ENCODE peak calls at places on chromosomes 12 and 14, in five cellular contexts. P is heart right ventricle, H is Panc1, M is neuronal stem cell, E is tibial artery. I is an unnamed sample. For H3K4me1, the result is how much of the 10 kb centered on the place peaks cover.

GRCh38 chr14:50943943-50944646 is at the start of gene PYGL:
- DNase-seq in P (peak), H (no peak), M (peak), E (peak), I (no peak)

GRCh38 chr12:57085999-57086950 is 2.6 kb upstream of the NAB2 start:
- DNase-seq in P (peak), H (no peak), M (peak), E (peak), I (no peak)

GRCh38 chr12:14417717-14418116 is 52.2 kb downstream of the ATF7IP start:
- DNase-seq in P (peak), H (no peak), M (peak), E (peak), I (peak)

GRCh38 chr14:65788876-65789859 is 376.6 kb downstream of the FUT8 start:
- DNase-seq in P (no peak), H (no peak), M (no peak), E (no peak), I (no peak)

GRCh38 chr14:85248881-85249635 is 280.9 kb upstream of the FLRT2 start:
- DNase-seq in P (no peak), H (no peak), M (no peak), E (peak), I (no peak)

GRCh38 chr14:93537962-93538361 is 107.2 kb downstream of the UNC79 start:
- DNase-seq in P (no peak), H (no peak), M (no peak), E (no peak), I (no peak)

GRCh38 chr12:108773798-108774788 is 42.8 kb upstream of the CORO1C start:
- DNase-seq in P (peak), H (no peak), M (no peak), E (peak), I (no peak)

GRCh38 chr14:74881425-74882102 is at the start of gene DLST:
- DNase-seq in P (peak), H (no peak), M (peak), E (peak), I (peak)

GRCh38 chr14:93751946-93752660 is 36.2 kb downstream of the PRIMA1 start:
- DNase-seq in P (no peak), H (no peak), M (no peak), E (no peak), I (no peak)

GRCh38 chr14:68373847-68374582 is 418.9 kb downstream of the ZFP36L1 start:
- DNase-seq in P (no peak), H (no peak), M (no peak), E (no peak), I (no peak)
- H3K4me3 ChIP-seq in P (no peak), H (no peak), M (no peak), E (no peak), I (no peak)

GRCh38 chr12:111766608-111767361 is at the start of gene ALDH2:
- DNase-seq in P (peak), H (no peak), M (peak), E (peak), I (no peak)

GRCh38 chr12:111773801-111774551 is 7.2 kb downstream of the ALDH2 start:
- DNase-seq in P (peak), H (no peak), M (no peak), E (peak), I (no peak)

GRCh38 chr12:111768159-111768895 is 1.6 kb downstream of the ALDH2 start:
- DNase-seq in P (no peak), H (no peak), M (no peak), E (no peak), I (no peak)

GRCh38 chr12:111767362-111768158 is 827 bp downstream of the ALDH2 start:
- DNase-seq in P (peak), H (no peak), M (no peak), E (no peak), I (no peak)

GRCh38 chr12:111769599-111769998 is 2.9 kb downstream of the ALDH2 start:
- DNase-seq in P (no peak), H (no peak), M (no peak), E (no peak), I (no peak)
- H3K4me1 ChIP-seq in P (half or more), H (under half), M (under half), E (half or more), I (under half)

DNA sequence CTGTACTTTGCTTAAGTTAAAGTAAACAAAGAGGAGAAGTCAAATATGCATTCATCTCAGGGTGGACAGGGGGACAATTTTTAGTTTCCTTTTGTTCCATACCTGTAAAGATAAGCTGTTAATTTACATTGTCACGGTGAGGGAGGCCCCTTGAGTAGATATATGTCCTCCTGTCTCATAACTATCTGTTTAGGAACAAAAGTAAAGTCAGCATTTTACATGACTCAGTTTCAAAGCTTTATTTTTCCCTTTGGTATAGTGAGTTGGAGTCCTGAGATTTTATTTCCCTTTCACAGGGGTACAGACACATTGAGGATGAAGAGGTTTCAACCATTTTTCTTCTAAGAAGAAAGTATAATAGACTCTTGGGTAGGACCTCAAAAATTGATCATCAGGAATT is 50.1 kb downstream of the TESPA1 start:
- DNase-seq in P (no peak), H (no peak), M (no peak), E (no peak), I (no peak)
- H3K27ac ChIP-seq in P (no peak), H (no peak), M (no peak), E (no peak), I (no peak)

GRCh38 chr14:100673807-100674154 is 52.9 kb upstream of the DLK1 start:
- DNase-seq in P (no peak), H (no peak), M (no peak), E (no peak), I (no peak)
- H3K4me3 ChIP-seq in P (no peak), H (no peak), M (no peak), E (no peak), I (no peak)

GRCh38 chr12:23753627-23754358 is 195.7 kb downstream of the SOX5 start:
- DNase-seq in P (no peak), H (no peak), M (peak), E (no peak), I (no peak)
- H3K4me1 ChIP-seq in P (under half), H (under half), M (under half), E (under half), I (under half)

GRCh38 chr12:49060237-49061156 is at the start of gene KMT2D:
- DNase-seq in P (peak), H (peak), M (peak), E (peak), I (peak)

GRCh38 chr12:49059063-49059384 is 1.6 kb downstream of the KMT2D start:
- DNase-seq in P (no peak), H (no peak), M (no peak), E (no peak), I (no peak)

GRCh38 chr12:49057888-49058287 is 2.7 kb downstream of the KMT2D start:
- DNase-seq in P (no peak), H (no peak), M (no peak), E (no peak), I (no peak)

GRCh38 chr12:49059385-49060232 is 985 bp downstream of the KMT2D start:
- DNase-seq in P (no peak), H (no peak), M (no peak), E (no peak), I (no peak)

DNA sequence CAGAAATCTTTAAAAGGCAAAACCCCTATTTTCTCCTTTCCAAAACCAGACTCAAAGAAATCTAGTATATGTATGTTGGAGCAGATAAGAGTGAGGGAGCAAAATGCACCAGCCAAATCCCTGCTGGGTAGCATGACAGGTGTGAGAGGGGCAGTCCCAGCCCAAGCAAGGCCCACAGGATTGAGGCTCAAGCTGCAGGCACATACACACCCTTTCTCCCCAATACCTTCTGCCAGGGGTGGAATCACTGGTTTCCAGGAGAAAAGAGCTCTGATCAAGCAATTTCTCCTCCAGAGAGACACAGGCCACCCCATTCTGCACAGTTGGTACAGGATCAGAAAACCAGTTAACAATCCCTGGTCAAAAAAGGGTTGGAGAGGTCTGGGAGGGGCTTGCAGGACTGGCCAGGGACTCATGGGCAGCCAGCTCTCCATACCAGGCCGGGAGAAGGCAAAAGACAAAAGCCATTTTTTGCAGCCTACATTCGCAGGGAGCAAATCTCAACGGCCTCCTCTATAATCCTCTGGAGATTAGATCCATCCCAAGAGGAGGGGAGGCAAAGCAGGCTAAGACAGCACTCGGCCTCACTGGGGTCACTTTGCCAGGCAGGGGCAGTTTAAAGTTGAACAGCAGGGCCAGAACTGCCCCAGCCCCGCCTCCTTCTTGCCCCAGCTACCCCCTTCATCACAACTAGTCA is 2.1 kb downstream of the KMT2D start:
- DNase-seq in P (no peak), H (no peak), M (no peak), E (no peak), I (no peak)
- H3K27ac ChIP-seq in P (peak), H (peak), M (no peak), E (peak), I (peak)

I was measured in effector memory CD4-positive, alpha-beta T cell.